ENCODE peak calls at places on chromosomes 7 and 10, in four cellular contexts. W is HCT116; T is CD4-positive, alpha-beta memory T cell; I is Karpas-422. O is an unnamed sample.

GRCh38 chr10:88042162-88043100 is 179.0 kb downstream of the PTEN start:
- DNase-seq in W (no peak), T (no peak), I (no peak), O (peak; percentile 59)

GRCh38 chr10:132918264-132918616 is 24.1 kb downstream of the CFAP46 start:
- DNase-seq in W (no peak), T (no peak), I (no peak), O (no peak)

GRCh38 chr7:128148676-128149075 is 92.4 kb upstream of the LEP start:
- DNase-seq in W (no peak), T (no peak), I (no peak), O (peak; percentile 76)

GRCh38 chr7:154598864-154599263 is 404.1 kb downstream of the PAXIP1 start:
- DNase-seq in W (no peak), T (no peak), I (no peak), O (no peak)

GRCh38 chr7:20435305-20435704 is 104.6 kb downstream of the ITGB8 start:
- DNase-seq in W (no peak), T (no peak), I (no peak), O (peak; percentile 61)

GRCh38 chr10:79424221-79425073 is 21.0 kb downstream of the ZCCHC24 start:
- DNase-seq in W (no peak), T (no peak), I (no peak), O (peak; percentile 78)

GRCh38 chr10:120850911-120851865 is at the start of gene WDR11:
- DNase-seq in W (peak; percentile 93), T (peak; percentile 67), I (peak; percentile 89), O (peak; percentile 93)

GRCh38 chr10:122503004-122503403 is 41.7 kb downstream of the HTRA1 start:
- DNase-seq in W (no peak), T (no peak), I (no peak), O (no peak)

GRCh38 chr7:27303021-27303420 is 60.4 kb downstream of the EVX1 start:
- DNase-seq in W (no peak), T (no peak), I (no peak), O (no peak)

GRCh38 chr7:73555411-73555982 is 2.0 kb downstream of the BCL7B start:
- DNase-seq in W (no peak), T (no peak), I (no peak), O (no peak)
- H3K27ac ChIP-seq in W (no peak overlapping the region), T (peak overlapping the region; percentile 97), I (no peak overlapping the region), O (no peak overlapping the region)

DNA sequence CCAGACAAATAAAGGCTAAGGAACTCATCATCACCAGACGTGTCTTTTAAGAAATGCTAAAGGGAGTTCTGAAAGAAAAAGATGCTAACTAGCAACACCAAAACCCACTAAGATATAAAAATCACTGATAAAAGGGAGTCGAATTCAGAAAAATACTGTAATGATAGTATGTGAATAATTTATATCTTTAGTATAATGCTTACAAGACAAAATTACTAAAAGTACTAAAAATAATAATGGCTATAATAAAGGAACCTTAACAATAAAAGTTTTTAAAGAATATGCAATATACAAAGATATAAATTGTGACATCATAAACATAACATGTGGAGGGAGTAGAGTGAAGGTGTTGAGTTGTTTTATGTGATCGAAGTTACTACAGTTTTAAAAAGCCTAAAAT is 28.3 kb downstream of the HPSE2 start:
- DNase-seq in W (no peak), T (no peak), I (no peak), O (no peak)
- H3K4me1 ChIP-seq in W (no peaks in the 10 kb centered on the region), T (no peaks in the 10 kb centered on the region), I (no peaks in the 10 kb centered on the region), O (no peaks in the 10 kb centered on the region)

GRCh38 chr10:18620856-18621255 is 30.5 kb downstream of the NSUN6 start:
- DNase-seq in W (no peak), T (no peak), I (no peak), O (no peak)
- H3K27ac ChIP-seq in W (no peak overlapping the region), T (no peak overlapping the region), I (no peak overlapping the region), O (no peak overlapping the region)

GRCh38 chr7:142320883-142321282 is 63.0 kb upstream of the PRSS58 start:
- DNase-seq in W (no peak), T (no peak), I (no peak), O (no peak)

GRCh38 chr7:142323706-142324105 is 65.8 kb upstream of the PRSS58 start:
- DNase-seq in W (peak; percentile 36), T (peak; percentile 31), I (peak; percentile 59), O (no peak)

GRCh38 chr7:142321391-142321790 is 63.5 kb upstream of the PRSS58 start:
- DNase-seq in W (no peak), T (no peak), I (no peak), O (no peak)

GRCh38 chr7:142319970-142320369 is 62.1 kb upstream of the PRSS58 start:
- DNase-seq in W (no peak), T (peak; percentile 36), I (peak; percentile 58), O (no peak)
- H3K4me1 ChIP-seq in W (no peaks in the 10 kb centered on the region), T (peaks cover 25% of the 10 kb centered on the region), I (no peaks in the 10 kb centered on the region), O (no peaks in the 10 kb centered on the region)

O was measured in lung.